ENCODE peak calls at places on chromosomes 7 and 10, in six cellular contexts. U is cardiac muscle cell, X is fibroblast of pulmonary artery, P is IMR-90, C is A673, E is body of pancreas. G is an unnamed sample.

GRCh38 chr10:35225204-35225603 is 98.6 kb downstream of the CREM start:
- DNase-seq in U (no peak), X (peak; percentile 33), P (no peak), C (peak; percentile 55), E (no peak), G (no peak)

GRCh38 chr10:122308487-122309141 is 37.5 kb downstream of the BTBD16 start:
- DNase-seq in U (no peak), X (no peak), P (no peak), C (no peak), E (no peak), G (no peak)

GRCh38 chr7:3027455-3027854 is 16.2 kb downstream of the CARD11 start:
- DNase-seq in U (no peak), X (no peak), P (no peak), C (no peak), E (no peak), G (no peak)

GRCh38 chr7:2689951-2690705 is 2.1 kb downstream of the AMZ1 start:
- DNase-seq in U (peak; percentile 63), X (peak; percentile 57), P (peak; percentile 53), C (no peak), E (no peak), G (no peak)

GRCh38 chr10:103467391-103467790 is 8.7 kb upstream of the CALHM1 start:
- DNase-seq in U (no peak), X (no peak), P (no peak), C (no peak), E (no peak), G (no peak)

GRCh38 chr7:150998341-150998740 is 7.5 kb downstream of the NOS3 start:
- DNase-seq in U (no peak), X (no peak), P (no peak), C (no peak), E (no peak), G (no peak)

GRCh38 chr7:5303885-5304505 is 21.3 kb downstream of the SLC29A4 start:
- DNase-seq in U (no peak), X (no peak), P (no peak), C (no peak), E (no peak), G (no peak)

GRCh38 chr7:151945224-151945623 is 11.0 kb upstream of the GALNTL5 start:
- DNase-seq in U (no peak), X (no peak), P (no peak), C (no peak), E (no peak), G (no peak)

GRCh38 chr10:26779176-26779860 is 81.4 kb downstream of the ABI1 start:
- DNase-seq in U (no peak), X (no peak), P (no peak), C (no peak), E (no peak), G (no peak)

GRCh38 chr7:105651798-105652197 is 70.5 kb upstream of the EFCAB10 start:
- DNase-seq in U (no peak), X (no peak), P (no peak), C (no peak), E (no peak), G (no peak)

GRCh38 chr7:155190608-155191536 is 106.8 kb upstream of the INSIG1 start:
- DNase-seq in U (peak; percentile 39), X (peak; percentile 28), P (no peak), C (peak; percentile 49), E (peak; percentile 78), G (no peak)
- H3K4me3 ChIP-seq in U (no peak overlapping the region), X (no peak overlapping the region), P (no peak overlapping the region), C (no peak overlapping the region), E (no peak overlapping the region), G (peak overlapping the region; percentile 7)

GRCh38 chr10:7181416-7181815 is 229.4 kb downstream of the SFMBT2 start:
- DNase-seq in U (no peak), X (no peak), P (no peak), C (no peak), E (no peak), G (no peak)
- TF ChIP-seq CTCF in U (no peak), X (no peak), P (no peak), C (no peak), E (no peak), G (no peak)

DNA sequence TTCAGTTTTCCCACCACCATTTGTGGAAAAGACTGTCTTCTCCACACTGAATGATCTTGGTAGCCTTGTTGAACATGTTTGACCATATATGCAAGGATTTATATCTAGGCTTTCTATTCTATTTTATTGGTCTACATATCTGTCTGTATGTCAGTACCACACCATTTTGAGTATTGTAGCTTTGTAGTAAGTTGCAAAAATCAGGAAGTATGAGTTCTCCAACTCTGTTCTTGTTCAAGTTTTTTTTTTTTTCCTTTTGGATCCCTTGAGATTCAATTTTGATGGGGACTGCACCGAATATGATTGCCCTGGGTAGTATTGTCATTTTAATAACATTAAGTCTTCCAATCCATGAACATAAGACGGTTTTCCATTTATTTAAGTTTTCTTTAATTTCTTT is 176.8 kb downstream of the DNAJC1 start:
- DNase-seq in U (no peak), X (no peak), P (no peak), C (no peak), E (no peak), G (no peak)
- H3K4me3 ChIP-seq in U (no peak overlapping the region), X (no peak overlapping the region), P (no peak overlapping the region), C (no peak overlapping the region), E (no peak overlapping the region), G (no peak overlapping the region)

GRCh38 chr7:98878365-98879197 is at the start of gene TRRAP:
- DNase-seq in U (peak; percentile 84), X (peak; percentile 72), P (peak; percentile 62), C (peak; percentile 80), E (peak; percentile 77), G (no peak)
- TF ChIP-seq CTCF in U (peak; percentile 67), X (peak; percentile 38), P (peak; percentile 73), C (peak; percentile 80), E (peak; percentile 97), G (peak; percentile 69)

GRCh38 chr7:102169651-102170416 is 116.8 kb upstream of the SH2B2 start:
- DNase-seq in U (peak; percentile 75), X (peak; percentile 73), P (peak; percentile 37), C (peak; percentile 70), E (no peak), G (peak; percentile 5)
- H3K4me3 ChIP-seq in U (no peak overlapping the region), X (no peak overlapping the region), P (no peak overlapping the region), C (peak overlapping the region; percentile 18), E (no peak overlapping the region), G (no peak overlapping the region)

G was measured in AG09309.